ENCODE peak calls at places on chromosomes 16 and 17, in four cellular contexts. S is A172, A is sigmoid colon, B is kidney tubule cell. F is an unnamed sample.
A peak's percentile ranks its signal among the peaks of the same experiment; 100 is the strongest.

GRCh38 chr17:27945333-27945616 is 52.1 kb upstream of the LYRM9 start:
- DNase-seq in S (no peak), A (no peak), B (no peak), F (no peak)

GRCh38 chr17:49016775-49017463 is 19.7 kb downstream of the IGF2BP1 start:
- DNase-seq in S (peak; percentile 93), A (no peak), B (peak; percentile 87), F (no peak)

GRCh38 chr16:14510939-14511797 is 118.9 kb downstream of the PARN start:
- DNase-seq in S (peak; percentile 95), A (no peak), B (peak; percentile 95), F (no peak)

GRCh38 chr17:75776399-75777242 is 8.0 kb upstream of the UNK start:
- DNase-seq in S (no peak), A (peak; percentile 61), B (peak; percentile 56), F (peak; percentile 31)

GRCh38 chr17:60065136-60065535 is 13.6 kb downstream of the HEATR6 start:
- DNase-seq in S (peak; percentile 44), A (no peak), B (no peak), F (no peak)

GRCh38 chr16:85763616-85764015 is 12.7 kb upstream of the C16orf74 start:
- DNase-seq in S (no peak), A (no peak), B (no peak), F (no peak)

GRCh38 chr17:7294614-7295153 is at the start of gene YBX2:
- DNase-seq in S (peak; percentile 33), A (no peak), B (peak; percentile 68), F (peak; percentile 80)

GRCh38 chr16:84925092-84925772 is 86.1 kb downstream of the ZDHHC7 start:
- DNase-seq in S (peak; percentile 51), A (peak; percentile 68), B (peak; percentile 21), F (peak; percentile 76)

GRCh38 chr16:27748868-27749546 is 199.1 kb downstream of the KATNIP start:
- DNase-seq in S (peak; percentile 94), A (no peak), B (peak; percentile 82), F (peak; percentile 9)